ENCODE peak calls at places on chromosome 19, in four cellular contexts. B is aorta, N is left ventricle myocardium inferior, P is IMR-90. K is an unnamed sample. For H3K4me1, the result is how much of the 10 kb centered on the place peaks cover.

GRCh38 chr19:12847159-12848139 is 9.1 kb downstream of the MAST1 start:
- DNase-seq in B (peak), N (peak), P (peak), K (peak)

GRCh38 chr19:39403331-39404312 is 3.0 kb upstream of the ZFP36 start:
- DNase-seq in B (peak), N (peak), P (peak), K (peak)

GRCh38 chr19:30593975-30594925 is 222.1 kb downstream of the ZNF536 start:
- DNase-seq in B (no peak), N (no peak), P (no peak), K (no peak)

GRCh38 chr19:35585844-35586243 is at the start of gene PMIS2:
- DNase-seq in B (peak), N (no peak), P (no peak), K (peak)

GRCh38 chr19:11247391-11247790 is 8.0 kb downstream of the ANGPTL8 start:
- DNase-seq in B (peak), N (peak), P (no peak), K (no peak)

GRCh38 chr19:48772503-48772953 is 17.2 kb downstream of the FGF21 start:
- DNase-seq in B (no peak), N (no peak), P (no peak), K (no peak)

GRCh38 chr19:19900124-19900523 is 622 bp upstream of the ZNF93 start:
- DNase-seq in B (no peak), N (no peak), P (peak), K (peak)

GRCh38 chr19:3782903-3783302 is 3.3 kb downstream of the MATK start:
- DNase-seq in B (no peak), N (no peak), P (no peak), K (no peak)

GRCh38 chr19:18349524-18350128 is 9.2 kb downstream of the PGPEP1 start:
- DNase-seq in B (peak), N (no peak), P (peak), K (peak)

GRCh38 chr19:12065100-12065538 is 588 bp downstream of the ZNF844 start:
- DNase-seq in B (peak), N (peak), P (peak), K (peak)

GRCh38 chr19:41879670-41880328 is 2.7 kb downstream of the CD79A start:
- DNase-seq in B (no peak), N (no peak), P (no peak), K (peak)
- H3K4me1 ChIP-seq in B (under half), N (under half), P (under half), K (half or more)

DNA sequence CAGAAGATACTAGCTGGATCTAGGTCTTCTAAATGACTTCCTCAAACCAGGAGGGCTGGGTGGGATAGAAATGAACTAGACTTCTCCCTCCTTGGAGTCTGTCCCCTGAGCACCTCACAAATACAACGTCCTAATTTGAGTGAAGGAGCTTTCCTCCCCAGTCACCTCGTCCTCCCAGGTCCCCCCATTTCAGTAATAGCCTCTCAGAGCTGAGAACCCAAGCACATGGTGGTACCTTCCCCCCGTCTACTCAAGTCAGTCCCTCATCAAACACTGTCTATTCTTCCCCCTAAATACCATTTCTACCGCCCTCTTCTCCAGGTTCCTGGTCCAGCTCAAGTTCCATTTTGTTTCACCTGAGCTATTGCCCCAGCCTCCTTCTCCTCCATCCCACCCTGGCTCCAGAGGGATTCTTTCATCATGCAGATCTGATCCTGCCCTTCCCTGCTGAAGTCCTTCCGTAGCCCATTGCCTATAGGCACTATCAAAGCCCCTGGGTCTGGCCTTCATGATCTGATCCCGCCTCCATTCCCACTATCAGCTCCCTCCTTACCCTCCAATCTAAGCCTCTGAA is 5.3 kb upstream of the PRKCG start:
- DNase-seq in B (no peak), N (no peak), P (no peak), K (no peak)
- H3K4me1 ChIP-seq in B (under half), N (under half), P (under half), K (under half)

DNA sequence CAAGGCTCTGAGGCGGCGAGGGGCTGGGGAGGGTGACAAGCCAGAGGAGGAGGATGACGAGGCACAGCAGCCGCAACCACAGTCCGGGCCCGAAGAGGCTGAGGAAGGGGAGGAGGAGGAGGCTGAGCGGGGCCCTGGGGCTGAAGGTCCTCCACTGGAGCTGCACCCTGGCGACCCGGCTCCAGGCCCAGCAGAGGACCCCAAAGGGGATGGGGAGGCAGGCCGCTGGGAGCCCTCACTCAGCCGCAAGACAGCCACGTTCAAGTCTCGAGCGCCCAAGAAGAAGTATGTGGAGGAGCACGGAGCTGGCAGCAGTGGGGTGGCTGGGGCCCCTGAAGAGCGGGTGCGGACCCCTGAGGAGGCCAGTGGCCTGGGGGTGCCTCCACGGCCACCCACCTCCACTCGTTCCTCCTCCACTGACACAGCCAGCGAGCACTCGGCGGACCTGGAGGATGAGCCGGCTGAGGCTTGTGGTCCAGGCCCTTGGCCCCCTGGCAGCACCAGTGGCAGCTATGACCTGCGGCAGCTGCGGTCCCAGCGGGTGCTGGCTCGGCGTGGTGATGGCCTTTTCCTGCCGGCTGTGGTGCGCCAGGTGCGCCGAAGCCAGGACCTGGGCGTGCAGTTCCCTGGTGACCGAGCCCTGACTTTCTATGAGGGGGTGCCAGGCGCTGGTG is 2.9 kb downstream of the CIC start:
- DNase-seq in B (no peak), N (no peak), P (no peak), K (no peak)
- H3K4me1 ChIP-seq in B (under half), N (half or more), P (under half), K (under half)

DNA sequence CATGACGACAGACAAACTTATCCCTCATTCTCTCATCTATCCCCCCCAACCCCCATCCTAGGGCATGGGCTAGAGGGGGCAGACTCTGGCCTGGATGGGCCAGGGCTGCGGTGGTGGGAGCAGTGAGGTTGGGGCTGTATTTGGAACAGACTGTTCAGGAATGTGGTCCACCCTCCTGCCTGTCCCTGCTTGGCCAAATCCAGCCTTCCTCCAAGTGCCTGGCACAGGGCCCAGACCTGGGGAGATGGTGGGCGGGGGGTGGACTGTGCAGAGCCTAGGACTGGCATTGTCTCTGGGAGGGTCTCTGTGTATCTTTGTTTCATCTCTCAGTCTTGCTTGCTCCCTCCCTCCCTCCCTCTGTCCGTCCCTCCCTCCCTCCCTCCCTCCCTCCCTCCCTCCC is 14.2 kb downstream of the EGLN2 start:
- DNase-seq in B (peak), N (no peak), P (no peak), K (peak)
- H3K4me1 ChIP-seq in B (under half), N (half or more), P (under half), K (under half)

GRCh38 chr19:28427256-28428083 is 785.5 kb downstream of the UQCRFS1 start:
- DNase-seq in B (no peak), N (no peak), P (no peak), K (no peak)
- H3K4me1 ChIP-seq in B (under half), N (under half), P (under half), K (under half)

GRCh38 chr19:7925171-7925837 is 631 bp downstream of the CTXN1 start:
- DNase-seq in B (peak), N (peak), P (peak), K (peak)
- H3K4me1 ChIP-seq in B (under half), N (half or more), P (under half), K (half or more)

GRCh38 chr19:2271516-2272103 is 10.4 kb downstream of the PEAK3 start:
- DNase-seq in B (no peak), N (no peak), P (peak), K (peak)

GRCh38 chr19:2268861-2269243 is 12.6 kb upstream of the JSRP1 start:
- DNase-seq in B (no peak), N (no peak), P (no peak), K (no peak)

GRCh38 chr19:2270572-2271515 is 11.1 kb downstream of the PEAK3 start:
- DNase-seq in B (peak), N (peak), P (peak), K (peak)

GRCh38 chr19:2269244-2270156 is 12.5 kb downstream of the PEAK3 start:
- DNase-seq in B (peak), N (peak), P (peak), K (peak)

DNA sequence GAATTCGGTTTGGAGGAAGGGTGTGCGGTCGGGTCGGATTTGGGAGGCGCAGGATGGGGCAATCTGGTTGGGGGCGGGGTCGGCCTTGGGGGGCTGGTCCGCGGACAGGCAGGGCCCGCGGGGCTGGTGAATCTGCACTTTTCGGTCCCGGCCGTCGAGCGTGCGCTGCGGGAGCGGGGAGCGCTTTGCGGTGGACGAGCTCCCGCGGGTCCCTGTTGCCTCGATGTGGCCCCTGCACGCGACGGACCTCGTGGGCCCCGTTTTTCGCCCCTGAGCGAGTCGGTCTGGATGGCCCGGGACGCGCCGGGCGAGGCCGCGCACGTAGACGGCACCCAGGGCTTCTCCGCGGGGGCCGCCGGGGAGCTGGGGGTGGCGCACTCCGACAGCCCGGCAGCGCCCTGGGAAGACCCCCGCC is 11.8 kb downstream of the PEAK3 start:
- DNase-seq in B (peak), N (peak), P (no peak), K (no peak)
- H3K4me1 ChIP-seq in B (under half), N (half or more), P (under half), K (under half)

DNA sequence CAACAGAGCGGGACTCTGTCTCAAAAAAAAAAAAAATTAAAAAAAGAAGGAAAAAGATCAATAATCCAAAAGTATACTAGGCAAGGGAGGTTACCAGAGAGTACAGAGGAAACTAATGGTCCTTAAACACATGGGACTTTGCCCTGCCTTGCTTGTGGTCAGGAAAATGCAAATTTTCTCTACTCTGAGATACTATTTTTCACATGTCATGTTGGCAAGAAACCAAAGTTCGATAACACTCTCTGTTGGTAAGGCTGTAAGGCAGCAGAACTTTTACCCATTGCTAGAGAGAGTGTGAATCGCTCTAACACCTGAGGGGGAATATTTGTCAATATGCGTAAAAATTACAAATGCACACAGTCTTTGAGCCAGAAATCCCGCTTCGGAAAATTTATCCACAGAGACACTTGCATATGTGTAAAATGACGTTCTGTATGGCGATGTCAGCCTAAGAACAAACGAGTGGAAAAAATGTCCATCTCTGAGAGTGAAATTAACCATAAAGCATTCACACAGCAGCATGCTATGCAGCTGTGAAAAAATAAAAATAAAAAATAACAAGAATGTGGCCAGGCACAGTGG is 9.4 kb upstream of the RFX1 start:
- DNase-seq in B (no peak), N (no peak), P (no peak), K (no peak)
- H3K4me1 ChIP-seq in B (under half), N (under half), P (under half), K (under half)

K was measured in A673.